ENCODE peak calls at places on chromosomes 13 and 19, in four cellular contexts. K is DMS153, R is foreskin fibroblast, S is ELR. O is an unnamed sample.

GRCh38 chr19:17766543-17767131 is 15.4 kb downstream of the FCHO1 start:
- DNase-seq in R (peak), S (peak), K (peak), O (no peak)

GRCh38 chr19:16566161-16566560 is 6.1 kb downstream of the SLC35E1 start:
- DNase-seq in S (no peak), K (no peak), R (no peak), O (peak)

GRCh38 chr19:2016041-2016807 is 710 bp upstream of the BTBD2 start:
- DNase-seq in K (peak), S (peak), R (peak), O (peak)

GRCh38 chr19:53980553-53981407 is 10.7 kb upstream of the CACNG6 start:
- DNase-seq in K (no peak), R (peak), S (peak), O (no peak)

GRCh38 chr13:24161010-24161775 is 673 bp downstream of the SPATA13 start:
- DNase-seq in K (no peak), R (peak), S (peak), O (peak)

GRCh38 chr19:7549749-7550148 is 14.2 kb downstream of the PNPLA6 start:
- DNase-seq in S (no peak), K (no peak), R (no peak), O (no peak)

GRCh38 chr19:50924576-50924975 is 13.4 kb upstream of the KLK4 start:
- DNase-seq in S (no peak), K (no peak), R (no peak), O (no peak)

GRCh38 chr19:9806781-9807180 is 12.1 kb downstream of the FBXL12 start:
- DNase-seq in R (no peak), S (no peak), K (no peak), O (no peak)

GRCh38 chr13:53151692-53152421 is 123.2 kb downstream of the OLFM4 start:
- DNase-seq in K (peak), S (peak), R (peak), O (no peak)

GRCh38 chr19:11375143-11375948 is 880 bp downstream of the SWSAP1 start:
- DNase-seq in R (no peak), K (peak), S (no peak), O (peak)

GRCh38 chr19:3572855-3573161 is at the start of gene HMG20B:
- DNase-seq in K (no peak), S (no peak), R (no peak), O (no peak)

GRCh38 chr13:100517135-100517534 is 71.5 kb downstream of the GGACT start:
- DNase-seq in S (no peak), K (no peak), R (no peak), O (no peak)

GRCh38 chr19:50264483-50265186 is 61.2 kb downstream of the MYH14 start:
- DNase-seq in S (no peak), R (no peak), K (no peak), O (no peak)

GRCh38 chr19:14536926-14537692 is 7.7 kb downstream of the TECR start:
- DNase-seq in R (peak), S (peak), K (no peak), O (no peak)

GRCh38 chr19:50020481-50020880 is 4.7 kb downstream of the VRK3 start:
- DNase-seq in R (no peak), K (no peak), S (no peak), O (no peak)

GRCh38 chr13:105170438-105170837 is 1365.0 kb downstream of the EFNB2 start:
- DNase-seq in R (no peak), K (no peak), S (no peak), O (no peak)

O was measured in activated T-helper 9 cell treated with anti-CD3 and anti-CD28 coated beads, Interleukin-2, amount 50 U/mL, for 16 hours.